ENCODE peak calls at places on chromosome 10, in nine cellular contexts. J is A549, P is SK-N-SH, Z is transverse colon, W is H1, H is stomach, K is suprapubic skin, B is K562, R is tibial nerve. M is an unnamed sample. For H3K4me1, the result is how much of the 10 kb centered on the place peaks cover.

GRCh38 chr10:77350711-77351119 is 286.9 kb downstream of the KCNMA1 start:
- DNase-seq in J (peak), P (peak), Z (no peak), W (no peak), H (peak), K (no peak), B (peak), R (peak), M (no peak)

GRCh38 chr10:52258791-52259427 is 55.2 kb upstream of the DKK1 start:
- DNase-seq in J (no peak), P (no peak), Z (no peak), W (no peak), H (no peak), K (no peak), B (no peak), R (no peak), M (no peak)

GRCh38 chr10:11610855-11611247 is 599 bp downstream of the USP6NL start:
- DNase-seq in J (peak), P (no peak), Z (peak), W (no peak), H (no peak), K (peak), B (no peak), R (peak), M (no peak)

GRCh38 chr10:70814126-70814525 is 1.6 kb upstream of the SGPL1 start:
- DNase-seq in J (no peak), P (no peak), Z (no peak), W (no peak), H (no peak), K (no peak), B (no peak), R (no peak), M (no peak)

GRCh38 chr10:79155301-79156081 is 86.7 kb downstream of the ZMIZ1 start:
- DNase-seq in J (no peak), P (no peak), Z (no peak), W (no peak), H (no peak), K (no peak), B (no peak), R (no peak), M (no peak)

GRCh38 chr10:86960863-86961434 is 2.5 kb downstream of the SNCG start:
- DNase-seq in J (no peak), P (no peak), Z (peak), W (no peak), H (no peak), K (peak), B (no peak), R (no peak), M (no peak)

GRCh38 chr10:47380341-47381215 is 3.5 kb downstream of the ZNF488 start:
- DNase-seq in J (no peak), P (peak), Z (peak), W (no peak), H (peak), K (no peak), B (no peak), R (no peak), M (no peak)

GRCh38 chr10:17216217-17216900 is 11.7 kb upstream of the VIM start:
- DNase-seq in J (peak), P (no peak), Z (no peak), W (no peak), H (no peak), K (peak), B (peak), R (no peak), M (no peak)

GRCh38 chr10:62083868-62084267 is 182.4 kb downstream of the ARID5B start:
- DNase-seq in J (peak), P (peak), Z (peak), W (no peak), H (peak), K (no peak), B (no peak), R (no peak), M (no peak)

GRCh38 chr10:43056568-43057011 is 20.3 kb upstream of the RET start:
- DNase-seq in J (no peak), P (no peak), Z (no peak), W (no peak), H (no peak), K (peak), B (no peak), R (no peak), M (no peak)

GRCh38 chr10:132893090-132893489 is 49.3 kb downstream of the CFAP46 start:
- DNase-seq in J (no peak), P (no peak), Z (no peak), W (no peak), H (no peak), K (peak), B (no peak), R (no peak), M (no peak)

GRCh38 chr10:4109469-4109868 is 324.5 kb upstream of the KLF6 start:
- DNase-seq in J (no peak), P (no peak), Z (no peak), W (no peak), H (no peak), K (no peak), B (no peak), R (no peak), M (no peak)

GRCh38 chr10:78292987-78293865 is 259.6 kb downstream of the RPS24 start:
- DNase-seq in J (no peak), P (peak), Z (no peak), W (no peak), H (no peak), K (no peak), B (no peak), R (no peak), M (no peak)

GRCh38 chr10:92990615-92991014 is 70.0 kb upstream of the CYP26C1 start:
- DNase-seq in J (no peak), P (no peak), Z (no peak), W (no peak), H (no peak), K (no peak), B (peak), R (no peak), M (no peak)

GRCh38 chr10:1287493-1288480 is 231.6 kb downstream of the WDR37 start:
- DNase-seq in J (no peak), P (peak), Z (no peak), W (no peak), H (no peak), K (no peak), B (no peak), R (no peak), M (no peak)

GRCh38 chr10:125134916-125135770 is 25.2 kb downstream of the CTBP2 start:
- DNase-seq in J (no peak), P (no peak), Z (no peak), W (no peak), H (peak), K (peak), B (no peak), R (no peak), M (no peak)

GRCh38 chr10:127302343-127302742 is 106.0 kb upstream of the INSYN2A start:
- DNase-seq in J (no peak), P (no peak), Z (no peak), W (no peak), H (no peak), K (no peak), B (no peak), R (no peak), M (no peak)

GRCh38 chr10:110263164-110263563 is 41.6 kb downstream of the SMNDC1 start:
- DNase-seq in J (no peak), P (no peak), Z (no peak), W (no peak), H (no peak), K (no peak), B (no peak), R (no peak), M (no peak)

DNA sequence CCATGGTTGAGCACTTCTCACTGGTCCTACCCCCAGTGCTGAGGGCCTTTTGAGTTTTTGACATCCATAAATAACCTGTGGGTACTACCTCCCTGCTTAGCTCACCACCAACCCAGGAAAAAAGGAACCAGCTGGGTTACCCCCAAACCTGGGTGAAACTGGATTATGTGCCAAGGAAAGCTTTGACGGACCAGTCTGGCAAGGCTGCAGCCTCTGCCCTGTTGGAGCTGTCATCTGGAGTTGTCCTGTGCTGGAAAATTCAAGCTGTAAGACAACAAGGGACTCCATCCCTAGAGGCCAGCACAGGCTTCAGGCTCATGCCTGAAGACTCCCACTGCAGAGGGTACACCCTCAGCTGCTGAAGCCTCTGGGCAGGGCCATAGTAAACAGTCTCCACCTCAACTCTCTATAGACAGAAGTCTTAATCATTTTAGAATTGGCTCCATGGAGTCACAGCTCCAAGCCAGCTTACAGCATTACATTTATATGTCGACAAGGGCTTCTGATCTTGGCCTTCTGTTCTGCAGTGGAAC is 115.5 kb upstream of the AFAP1L2 start:
- DNase-seq in J (peak), P (no peak), Z (peak), W (no peak), H (peak), K (no peak), B (no peak), R (no peak), M (no peak)
- H3K4me1 ChIP-seq in J (half or more), P (under half), Z (half or more), W (under half), H (half or more), K (half or more), B (under half), R (under half), M (under half)

DNA sequence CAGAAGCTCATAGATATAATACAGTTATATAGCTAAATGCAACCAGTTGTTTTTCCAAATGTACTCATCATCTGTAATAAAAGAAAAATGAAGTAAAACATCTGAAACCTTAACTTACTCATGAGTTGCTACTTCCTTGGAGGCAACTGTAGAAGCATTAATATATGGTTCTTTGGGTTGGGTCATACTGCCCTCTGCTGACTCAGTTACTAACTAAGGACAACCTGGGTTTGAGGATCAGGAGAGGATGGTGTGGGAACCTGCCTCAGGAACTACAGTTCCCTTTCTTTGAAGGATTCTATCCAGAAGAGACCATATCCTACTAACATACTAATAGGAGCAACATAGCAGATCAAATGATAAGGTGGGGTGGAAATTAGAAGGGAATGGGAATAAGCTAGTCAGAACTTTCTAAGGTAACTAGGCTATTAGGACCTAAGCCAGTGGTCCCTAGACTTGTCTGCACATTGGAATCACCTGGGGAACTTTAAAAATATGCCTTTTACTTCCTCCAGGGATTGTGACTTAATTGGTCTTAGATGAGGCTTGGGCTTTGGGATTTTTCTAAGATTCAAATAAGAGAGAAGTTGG is 20.7 kb downstream of the COX15 start:
- DNase-seq in J (peak), P (peak), Z (peak), W (no peak), H (peak), K (no peak), B (peak), R (peak), M (no peak)
- TF ChIP-seq CTCF in J (peak), P (peak), Z (peak), W (peak), H (no peak), K (peak), B (peak), R (peak), M (peak)

DNA sequence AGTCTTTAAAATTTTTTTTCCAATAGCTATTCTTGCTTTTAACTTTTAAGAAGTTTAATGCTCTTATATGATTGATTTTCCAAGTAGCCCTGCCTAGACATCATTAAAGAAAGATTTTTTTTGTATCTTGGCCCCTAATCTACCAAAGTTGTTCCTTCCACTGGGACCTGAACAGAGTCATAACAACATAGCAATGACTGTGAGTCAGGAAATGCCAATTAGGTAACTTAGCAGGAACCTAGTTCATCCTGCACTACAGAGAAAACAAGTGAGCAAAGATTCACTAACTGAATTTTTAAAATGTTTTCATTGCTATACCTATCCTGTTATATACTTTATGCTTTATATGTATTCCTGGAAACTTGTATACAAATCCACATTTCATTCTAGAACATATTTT is 284.7 kb downstream of the BICC1 start:
- DNase-seq in J (no peak), P (no peak), Z (no peak), W (no peak), H (no peak), K (no peak), B (no peak), R (no peak), M (no peak)
- TF ChIP-seq EP300 in J (no peak), P (no peak), Z (no peak), W (no peak), H (no peak), K (no peak), B (no peak), R (no peak), M (no peak)

GRCh38 chr10:60502621-60503020 is 112.9 kb upstream of the ANK3 start:
- DNase-seq in J (no peak), P (no peak), Z (no peak), W (no peak), H (no peak), K (no peak), B (no peak), R (no peak), M (no peak)
- H3K4me1 ChIP-seq in J (under half), P (under half), Z (under half), W (under half), H (under half), K (under half), B (under half), R (under half), M (under half)

GRCh38 chr10:31808258-31809218 is 120.1 kb downstream of the ARHGAP12 start:
- DNase-seq in J (peak), P (peak), Z (peak), W (no peak), H (no peak), K (no peak), B (peak), R (peak), M (no peak)
- TF ChIP-seq CTCF in J (peak), P (peak), Z (peak), W (peak), H (no peak), K (peak), B (peak), R (peak), M (peak)